ENCODE peak calls at places on chromosomes 3 and 15, in seven cellular contexts. C is NCI-H510A; Y is tibial artery; L is anterior cingulate cortex; T is NCI-H2171 treated with DMSO at 0.1 percent for 48 hours; A is activated CD4-positive, alpha-beta T cell treated with anti-CD3 and anti-CD28 coated beads, Interleukin-2, amount 50 U/mL, for 24 hours; B is NCI-H1436. R is an unnamed sample.

GRCh38 chr3:11185564-11186317 is 31.4 kb downstream of the HRH1 start:
- DNase-seq in Y (peak), C (no peak), T (no peak), A (no peak), B (no peak), L (no peak), R (peak)

GRCh38 chr3:73697020-73697419 is 72.3 kb upstream of the PDZRN3 start:
- DNase-seq in L (no peak), A (no peak), Y (no peak), B (no peak), T (no peak), C (no peak), R (no peak)

GRCh38 chr3:24135280-24135679 is 190.2 kb downstream of the NR1D2 start:
- DNase-seq in T (no peak), A (no peak), Y (no peak), B (no peak), L (no peak), C (no peak), R (no peak)

GRCh38 chr15:90001062-90001682 is at the start of gene ZNF710:
- DNase-seq in Y (peak), C (no peak), B (peak), L (peak), A (no peak), T (peak), R (no peak)

GRCh38 chr3:46695962-46696922 is 2.8 kb upstream of the ALS2CL start:
- DNase-seq in T (no peak), Y (peak), A (no peak), C (no peak), B (no peak), L (no peak), R (no peak)

GRCh38 chr3:55688154-55688553 is 201.0 kb upstream of the WNT5A start:
- DNase-seq in L (no peak), C (no peak), B (no peak), Y (no peak), T (no peak), A (no peak), R (no peak)

GRCh38 chr3:177792363-177793030 is 595.2 kb upstream of the TBL1XR1 start:
- DNase-seq in B (no peak), Y (no peak), C (no peak), A (no peak), T (no peak), L (no peak), R (peak)

GRCh38 chr15:35167675-35168074 is 82.6 kb upstream of the NANOGP8 start:
- DNase-seq in C (no peak), T (no peak), A (no peak), Y (no peak), L (no peak), B (no peak), R (no peak)

GRCh38 chr15:71425388-71425787 is 310.1 kb downstream of the THSD4 start:
- DNase-seq in A (no peak), B (no peak), T (no peak), L (no peak), Y (no peak), C (no peak), R (no peak)

GRCh38 chr3:47542614-47543173 is 29.2 kb upstream of the ELP6 start:
- DNase-seq in Y (peak), C (no peak), B (no peak), L (peak), A (no peak), T (no peak), R (no peak)

GRCh38 chr3:124935794-124936542 is 1.4 kb upstream of the MUC13 start:
- DNase-seq in B (no peak), A (no peak), T (no peak), Y (no peak), C (no peak), L (no peak), R (no peak)

GRCh38 chr3:57948782-57949242 is 59.4 kb upstream of the FLNB start:
- DNase-seq in B (no peak), A (no peak), T (no peak), C (no peak), L (peak), Y (no peak), R (no peak)

GRCh38 chr15:54519577-54519976 is 541.3 kb downstream of the UNC13C start:
- DNase-seq in B (no peak), L (no peak), T (no peak), C (no peak), Y (no peak), A (no peak), R (no peak)

GRCh38 chr3:107662109-107662477 is 139.3 kb downstream of the BBX start:
- DNase-seq in A (no peak), T (no peak), L (no peak), Y (peak), C (no peak), B (no peak), R (no peak)

GRCh38 chr15:69713726-69714559 is 261.3 kb downstream of the RPLP1 start:
- DNase-seq in A (no peak), T (no peak), L (no peak), B (no peak), Y (no peak), C (no peak), R (no peak)

GRCh38 chr3:45870099-45870498 is 16.2 kb upstream of the CCR9 start:
- DNase-seq in T (no peak), Y (no peak), C (no peak), L (no peak), B (no peak), A (no peak), R (no peak)

GRCh38 chr3:13299531-13300155 is 120.5 kb downstream of the NUP210 start:
- DNase-seq in B (no peak), C (no peak), A (no peak), L (no peak), Y (no peak), T (no peak), R (no peak)

GRCh38 chr15:51286816-51287215 is 51.6 kb downstream of the CYP19A1 start:
- DNase-seq in Y (no peak), T (no peak), C (no peak), A (no peak), B (no peak), L (no peak), R (no peak)

GRCh38 chr15:89090791-89091666 is 2.8 kb downstream of the ABHD2 start:
- DNase-seq in L (peak), B (no peak), C (no peak), T (no peak), A (no peak), Y (peak), R (peak)

GRCh38 chr3:40645883-40646282 is 121.1 kb downstream of the ZNF621 start:
- DNase-seq in T (no peak), Y (no peak), C (no peak), B (no peak), L (no peak), A (no peak), R (no peak)

GRCh38 chr3:101195951-101196713 is 124.2 kb downstream of the IMPG2 start:
- DNase-seq in L (no peak), T (peak), A (no peak), C (no peak), Y (no peak), B (no peak), R (peak)

GRCh38 chr3:170740285-170740684 is 129.7 kb downstream of the RPL22L1 start:
- DNase-seq in T (no peak), B (no peak), Y (no peak), A (no peak), C (no peak), L (no peak), R (no peak)

GRCh38 chr3:185822957-185823279 is 1.9 kb downstream of the IGF2BP2 start:
- DNase-seq in T (no peak), Y (no peak), B (no peak), C (no peak), A (no peak), L (no peak), R (no peak)

GRCh38 chr15:99096894-99097426 is 7.9 kb upstream of the SYNM start:
- DNase-seq in A (no peak), T (no peak), Y (no peak), L (no peak), B (no peak), C (no peak), R (no peak)

GRCh38 chr3:42660898-42661297 is 7.4 kb downstream of the ZBTB47 start:
- DNase-seq in Y (no peak), T (no peak), L (no peak), B (no peak), A (no peak), C (peak), R (no peak)

GRCh38 chr15:95291878-95292472 is 1038.5 kb upstream of the NR2F2 start:
- DNase-seq in A (no peak), C (no peak), Y (no peak), L (no peak), B (no peak), T (peak), R (no peak)

GRCh38 chr3:55485208-55485791 is 1.8 kb downstream of the WNT5A start:
- DNase-seq in A (no peak), L (peak), T (peak), C (peak), B (no peak), Y (no peak), R (no peak)

GRCh38 chr3:99023590-99024192 is 122.2 kb upstream of the DCBLD2 start:
- DNase-seq in A (no peak), B (peak), Y (no peak), C (no peak), T (peak), L (no peak), R (no peak)

GRCh38 chr3:156483961-156484787 is 70.7 kb downstream of the SSR3 start:
- DNase-seq in Y (no peak), A (no peak), L (peak), T (peak), B (no peak), C (no peak), R (peak)

GRCh38 chr3:46453526-46454208 is 11.0 kb downstream of the LTF start:
- DNase-seq in B (no peak), A (no peak), C (no peak), T (no peak), Y (no peak), L (no peak), R (no peak)

GRCh38 chr15:89335289-89336041 is 841 bp upstream of the POLG start:
- DNase-seq in A (no peak), C (peak), B (peak), Y (peak), L (no peak), T (peak), R (no peak)

R was measured in retinal pigment epithelial cell.